ENCODE peak calls at places on chromosomes 12 and 14, in six cellular contexts. One of them, this sample, is unnamed.

GRCh38 chr12:26869908-26870459 is 37.0 kb upstream of the ITPR2 start:
- DNase-seq in breast epithelium: no peak
- DNase-seq in colonic mucosa: no peak
- DNase-seq in epithelial cell of esophagus: no peak
- DNase-seq in CD8-positive, alpha-beta T cell: no peak
- DNase-seq in A549: no peak
- DNase-seq in this sample: no peak

GRCh38 chr12:128852885-128853284 is 393 bp upstream of the GLT1D1 start:
- DNase-seq in CD8-positive, alpha-beta T cell: no peak
- DNase-seq in epithelial cell of esophagus: no peak
- DNase-seq in A549: no peak
- DNase-seq in breast epithelium: no peak
- DNase-seq in colonic mucosa: no peak
- DNase-seq in this sample: no peak

GRCh38 chr12:28824193-28824846 is 324.8 kb upstream of the FAR2 start:
- DNase-seq in colonic mucosa: no peak
- DNase-seq in breast epithelium: no peak
- DNase-seq in epithelial cell of esophagus: no peak
- DNase-seq in A549: no peak
- DNase-seq in CD8-positive, alpha-beta T cell: no peak
- DNase-seq in this sample: no peak

GRCh38 chr12:104710940-104711725 is 247.0 kb downstream of the SLC41A2 start:
- DNase-seq in breast epithelium: no peak
- DNase-seq in colonic mucosa: no peak
- DNase-seq in CD8-positive, alpha-beta T cell: no peak
- DNase-seq in epithelial cell of esophagus: peak; percentile 29
- DNase-seq in A549: no peak
- DNase-seq in this sample: no peak

GRCh38 chr14:23321572-23322547 is 603 bp downstream of the PABPN1 start:
- DNase-seq in CD8-positive, alpha-beta T cell: peak; percentile 5
- DNase-seq in epithelial cell of esophagus: peak; percentile 75
- DNase-seq in colonic mucosa: peak; percentile 57
- DNase-seq in A549: peak; percentile 41
- DNase-seq in breast epithelium: no peak
- DNase-seq in this sample: peak; percentile 48

GRCh38 chr12:109092484-109093021 is 719 bp downstream of the ALKBH2 start:
- DNase-seq in epithelial cell of esophagus: no peak
- DNase-seq in colonic mucosa: peak; percentile 19
- DNase-seq in breast epithelium: no peak
- DNase-seq in CD8-positive, alpha-beta T cell: no peak
- DNase-seq in A549: no peak
- DNase-seq in this sample: no peak

GRCh38 chr12:110657747-110658146 is 31.2 kb downstream of the HVCN1 start:
- DNase-seq in breast epithelium: no peak
- DNase-seq in epithelial cell of esophagus: no peak
- DNase-seq in A549: no peak
- DNase-seq in CD8-positive, alpha-beta T cell: no peak
- DNase-seq in colonic mucosa: no peak
- DNase-seq in this sample: no peak

GRCh38 chr12:575129-575502 is 88.1 kb downstream of the NINJ2 start:
- DNase-seq in epithelial cell of esophagus: peak; percentile 85
- DNase-seq in breast epithelium: peak; percentile 49
- DNase-seq in CD8-positive, alpha-beta T cell: no peak
- DNase-seq in A549: no peak
- DNase-seq in colonic mucosa: no peak
- DNase-seq in this sample: no peak

GRCh38 chr12:63038361-63039100 is 103.6 kb upstream of the PPM1H start:
- DNase-seq in A549: no peak
- DNase-seq in CD8-positive, alpha-beta T cell: no peak
- DNase-seq in colonic mucosa: no peak
- DNase-seq in breast epithelium: no peak
- DNase-seq in epithelial cell of esophagus: no peak
- DNase-seq in this sample: no peak

GRCh38 chr12:12954361-12954760 is 2.4 kb upstream of the GPRC5D start:
- DNase-seq in colonic mucosa: no peak
- DNase-seq in epithelial cell of esophagus: no peak
- DNase-seq in breast epithelium: no peak
- DNase-seq in CD8-positive, alpha-beta T cell: no peak
- DNase-seq in A549: no peak
- DNase-seq in this sample: no peak

GRCh38 chr12:100382327-100382726 is 25.5 kb downstream of the SLC17A8 start:
- DNase-seq in CD8-positive, alpha-beta T cell: no peak
- DNase-seq in A549: no peak
- DNase-seq in colonic mucosa: no peak
- DNase-seq in epithelial cell of esophagus: no peak
- DNase-seq in breast epithelium: no peak
- DNase-seq in this sample: no peak

GRCh38 chr12:123384318-123384993 is 524 bp downstream of the KMT5A start:
- DNase-seq in epithelial cell of esophagus: peak; percentile 32
- DNase-seq in A549: no peak
- DNase-seq in CD8-positive, alpha-beta T cell: no peak
- DNase-seq in colonic mucosa: peak; percentile 45
- DNase-seq in breast epithelium: no peak
- DNase-seq in this sample: peak; percentile 24
- TF ChIP-seq CTCF in epithelial cell of esophagus: no peak
- TF ChIP-seq CTCF in A549: peak; percentile 9
- TF ChIP-seq CTCF in CD8-positive, alpha-beta T cell: no peak
- TF ChIP-seq CTCF in colonic mucosa: no peak
- TF ChIP-seq CTCF in breast epithelium: no peak
- TF ChIP-seq CTCF in this sample: no peak

GRCh38 chr12:42284157-42284556 is 41.7 kb downstream of the ZCRB1 start:
- DNase-seq in epithelial cell of esophagus: no peak
- DNase-seq in breast epithelium: no peak
- DNase-seq in A549: no peak
- DNase-seq in CD8-positive, alpha-beta T cell: no peak
- DNase-seq in colonic mucosa: no peak
- DNase-seq in this sample: no peak
- TF ChIP-seq CTCF in epithelial cell of esophagus: no peak
- TF ChIP-seq CTCF in breast epithelium: no peak
- TF ChIP-seq CTCF in A549: no peak
- TF ChIP-seq CTCF in CD8-positive, alpha-beta T cell: no peak
- TF ChIP-seq CTCF in colonic mucosa: no peak
- TF ChIP-seq CTCF in this sample: no peak

GRCh38 chr12:48788522-48788851 is 402 bp downstream of the ADCY6 start:
- DNase-seq in CD8-positive, alpha-beta T cell: no peak
- DNase-seq in A549: no peak
- DNase-seq in colonic mucosa: no peak
- DNase-seq in epithelial cell of esophagus: no peak
- DNase-seq in breast epithelium: no peak
- DNase-seq in this sample: no peak
- TF ChIP-seq CTCF in CD8-positive, alpha-beta T cell: no peak
- TF ChIP-seq CTCF in A549: no peak
- TF ChIP-seq CTCF in colonic mucosa: no peak
- TF ChIP-seq CTCF in epithelial cell of esophagus: no peak
- TF ChIP-seq CTCF in breast epithelium: no peak
- TF ChIP-seq CTCF in this sample: no peak

DNA sequence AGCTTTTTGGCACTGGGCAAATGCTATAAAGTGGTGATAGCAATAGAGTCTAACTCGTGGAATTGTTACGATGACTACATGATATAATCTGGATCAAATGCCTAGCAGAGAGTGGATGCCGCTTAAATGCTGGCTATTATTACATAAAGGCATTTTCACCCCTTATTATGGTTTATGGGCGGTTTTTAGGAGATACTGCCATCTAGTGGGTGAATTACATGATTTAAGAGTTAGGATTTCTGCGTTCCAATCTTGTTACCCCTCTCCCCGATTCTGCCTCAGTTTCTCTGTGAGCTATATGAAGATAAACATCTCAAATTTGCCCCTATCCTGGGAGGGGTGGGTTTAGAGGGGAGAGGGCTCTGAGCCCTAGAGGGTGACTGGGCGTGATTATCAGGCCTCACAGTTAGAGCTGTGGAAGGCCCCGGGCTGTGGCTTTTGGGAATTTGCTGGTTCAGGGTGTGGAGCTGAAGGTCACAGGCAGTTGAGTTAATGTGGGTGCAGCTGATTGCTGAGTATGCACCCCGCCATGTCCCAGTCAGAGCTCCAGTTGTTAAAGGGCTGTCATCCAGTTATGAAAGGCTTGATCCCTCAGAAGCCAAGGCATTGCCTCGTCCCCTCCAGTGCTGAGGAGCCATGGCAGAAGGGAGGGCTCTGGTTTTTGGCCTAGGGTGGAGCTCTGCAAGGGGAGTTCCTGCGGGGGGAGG is 14.4 kb downstream of the CLSTN3 start:
- DNase-seq in breast epithelium: no peak
- DNase-seq in epithelial cell of esophagus: peak; percentile 43
- DNase-seq in A549: peak; percentile 63
- DNase-seq in colonic mucosa: no peak
- DNase-seq in CD8-positive, alpha-beta T cell: no peak
- DNase-seq in this sample: no peak
- TF ChIP-seq CTCF in breast epithelium: peak; percentile 25
- TF ChIP-seq CTCF in epithelial cell of esophagus: peak; percentile 53
- TF ChIP-seq CTCF in A549: peak; percentile 74
- TF ChIP-seq CTCF in colonic mucosa: peak; percentile 53
- TF ChIP-seq CTCF in CD8-positive, alpha-beta T cell: peak; percentile 65
- TF ChIP-seq CTCF in this sample: peak; percentile 43

DNA sequence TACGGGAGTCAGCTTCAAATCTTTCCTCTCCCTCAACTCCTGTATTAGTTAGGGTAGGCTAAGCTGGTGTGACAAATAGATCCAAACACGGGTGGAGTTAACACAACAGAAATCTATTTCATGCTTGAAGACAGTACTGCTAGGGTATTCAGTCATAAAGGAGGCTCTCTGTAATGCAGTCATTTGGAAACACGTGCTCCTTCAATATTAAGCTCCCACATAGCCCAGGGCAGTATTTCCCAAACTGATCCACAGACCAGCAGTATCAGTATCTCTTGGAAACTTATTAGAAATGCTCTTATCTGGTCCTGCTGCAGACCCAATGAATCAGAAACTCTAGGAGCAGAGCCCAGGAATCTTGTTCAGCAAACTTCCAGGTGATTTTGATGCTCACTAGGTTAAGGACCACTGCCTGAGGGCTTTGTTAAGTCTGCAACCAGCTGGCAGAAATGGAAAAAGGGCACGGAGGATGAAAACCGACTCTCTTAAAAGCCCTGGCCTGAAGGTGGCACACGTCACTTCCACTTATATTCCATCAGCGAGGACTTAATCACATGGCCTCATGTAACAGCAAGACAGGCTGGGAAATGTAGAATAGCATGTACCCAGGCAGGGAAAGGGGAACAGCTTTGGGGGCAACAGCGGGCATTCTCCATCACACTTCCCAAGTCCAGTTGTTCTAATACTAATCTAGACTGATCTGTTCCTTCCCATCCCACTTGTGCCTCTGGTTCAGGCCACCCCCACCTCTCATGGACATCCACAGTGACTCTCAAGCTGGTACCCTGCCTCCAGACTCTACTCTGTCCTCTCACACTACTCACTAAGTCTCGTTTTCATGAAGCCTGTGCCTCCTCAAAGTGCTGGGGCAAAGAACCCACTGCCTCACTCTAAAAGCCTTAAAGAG is 38.2 kb upstream of the RIC8B start:
- DNase-seq in epithelial cell of esophagus: no peak
- DNase-seq in A549: no peak
- DNase-seq in colonic mucosa: no peak
- DNase-seq in CD8-positive, alpha-beta T cell: no peak
- DNase-seq in breast epithelium: no peak
- DNase-seq in this sample: no peak
- TF ChIP-seq CTCF in epithelial cell of esophagus: no peak
- TF ChIP-seq CTCF in A549: no peak
- TF ChIP-seq CTCF in colonic mucosa: no peak
- TF ChIP-seq CTCF in CD8-positive, alpha-beta T cell: no peak
- TF ChIP-seq CTCF in breast epithelium: no peak
- TF ChIP-seq CTCF in this sample: no peak

DNA sequence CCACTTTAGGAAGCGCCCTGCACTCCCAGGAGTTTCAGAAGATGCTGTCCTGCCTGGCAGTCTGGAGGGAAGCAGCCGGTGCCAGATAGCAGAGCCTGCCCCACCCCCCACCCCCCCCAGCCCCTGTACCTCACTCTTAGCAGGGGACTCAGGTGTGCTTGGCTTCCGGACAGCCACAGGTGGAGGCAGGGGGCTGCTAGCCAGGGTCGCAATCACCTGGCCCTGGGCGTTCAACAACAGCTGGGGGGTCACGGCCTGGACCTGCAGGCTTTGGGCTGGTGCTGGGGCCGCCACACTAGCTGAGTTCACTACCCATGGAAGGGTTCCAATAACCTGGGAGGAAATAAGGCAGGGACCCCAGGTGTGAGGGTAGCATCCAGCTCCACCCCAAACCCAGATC is 22.0 kb downstream of the POU6F1 start:
- DNase-seq in breast epithelium: no peak
- DNase-seq in A549: no peak
- DNase-seq in CD8-positive, alpha-beta T cell: no peak
- DNase-seq in epithelial cell of esophagus: no peak
- DNase-seq in colonic mucosa: no peak
- DNase-seq in this sample: no peak
- TF ChIP-seq CTCF in breast epithelium: no peak
- TF ChIP-seq CTCF in A549: no peak
- TF ChIP-seq CTCF in CD8-positive, alpha-beta T cell: no peak
- TF ChIP-seq CTCF in epithelial cell of esophagus: no peak
- TF ChIP-seq CTCF in colonic mucosa: no peak
- TF ChIP-seq CTCF in this sample: no peak